ENCODE peak calls at places on chromosomes 3 and 15, in seven cellular contexts. Y, P, C, E, J, I and O are unnamed samples.

GRCh38 chr15:40217166-40217785 is 21.6 kb upstream of the PAK6 start:
- DNase-seq in Y (peak; percentile 10), P (peak; percentile 20), C (peak; percentile 50), E (peak; percentile 90), J (peak; percentile 86), I (peak; percentile 25), O (peak; percentile 65)

GRCh38 chr3:125087768-125088391 is 32.1 kb upstream of the HEG1 start:
- DNase-seq in Y (no peak), P (no peak), C (no peak), E (no peak), J (no peak), I (no peak), O (no peak)

GRCh38 chr3:51845129-51845528 is 16.3 kb upstream of the IQCF2 start:
- DNase-seq in Y (no peak), P (no peak), C (no peak), E (no peak), J (no peak), I (no peak), O (no peak)

GRCh38 chr3:71309342-71309741 is 274.2 kb downstream of the FOXP1 start:
- DNase-seq in Y (no peak), P (no peak), C (no peak), E (no peak), J (no peak), I (no peak), O (peak; percentile 87)

GRCh38 chr3:72375237-72376154 is 472.7 kb downstream of the SHQ1 start:
- DNase-seq in Y (no peak), P (no peak), C (no peak), E (no peak), J (no peak), I (no peak), O (peak; percentile 82)

GRCh38 chr3:183897606-183898384 is 13.1 kb upstream of the PARL start:
- DNase-seq in Y (no peak), P (no peak), C (no peak), E (no peak), J (no peak), I (no peak), O (no peak)

GRCh38 chr3:101643861-101644613 is 32.9 kb downstream of the ZBTB11 start:
- DNase-seq in Y (no peak), P (no peak), C (no peak), E (no peak), J (no peak), I (no peak), O (peak; percentile 58)

GRCh38 chr3:2771711-2772110 is 338.5 kb downstream of the IL5RA start:
- DNase-seq in Y (no peak), P (no peak), C (no peak), E (no peak), J (no peak), I (no peak), O (no peak)

GRCh38 chr3:187186801-187187421 is 10.4 kb upstream of the RTP1 start:
- DNase-seq in Y (peak; percentile 41), P (no peak), C (no peak), E (peak; percentile 57), J (peak; percentile 67), I (no peak), O (no peak)

GRCh38 chr3:71089271-71089670 is 494.3 kb downstream of the FOXP1 start:
- DNase-seq in Y (no peak), P (no peak), C (no peak), E (no peak), J (no peak), I (no peak), O (no peak)

GRCh38 chr3:100748967-100749366 is 39.7 kb downstream of the TFG start:
- DNase-seq in Y (no peak), P (no peak), C (no peak), E (no peak), J (no peak), I (no peak), O (no peak)

GRCh38 chr3:53766706-53767105 is 79.5 kb downstream of the CHDH start:
- DNase-seq in Y (no peak), P (no peak), C (no peak), E (no peak), J (no peak), I (no peak), O (no peak)

GRCh38 chr3:66497982-66498671 is 2.7 kb downstream of the LRIG1 start:
- DNase-seq in Y (no peak), P (no peak), C (no peak), E (no peak), J (no peak), I (no peak), O (no peak)

GRCh38 chr3:8554725-8555621 is 53.4 kb downstream of the LMCD1 start:
- DNase-seq in Y (peak; percentile 56), P (no peak), C (no peak), E (peak; percentile 41), J (peak; percentile 28), I (no peak), O (no peak)

GRCh38 chr3:151538706-151539403 is 78.0 kb upstream of the IGSF10 start:
- DNase-seq in Y (no peak), P (no peak), C (peak; percentile 15), E (no peak), J (peak; percentile 26), I (no peak), O (no peak)

GRCh38 chr3:193673845-193674244 is 80.8 kb downstream of the OPA1 start:
- DNase-seq in Y (no peak), P (no peak), C (no peak), E (peak; percentile 26), J (no peak), I (no peak), O (no peak)

GRCh38 chr15:61750271-61751084 is 309.8 kb downstream of the VPS13C start:
- DNase-seq in Y (no peak), P (no peak), C (no peak), E (peak; percentile 29), J (no peak), I (no peak), O (no peak)

GRCh38 chr3:73255609-73256029 is 194.2 kb downstream of the EBLN2 start:
- DNase-seq in Y (no peak), P (peak; percentile 31), C (peak; percentile 49), E (peak; percentile 75), J (peak; percentile 89), I (no peak), O (no peak)

GRCh38 chr3:126659915-126660886 is 5.3 kb upstream of the TXNRD3 start:
- DNase-seq in Y (no peak), P (no peak), C (no peak), E (peak; percentile 35), J (no peak), I (no peak), O (no peak)

GRCh38 chr3:50155891-50156290 is 767 bp downstream of the SEMA3F start:
- DNase-seq in Y (no peak), P (no peak), C (no peak), E (no peak), J (no peak), I (no peak), O (no peak)
- H3K4me3 ChIP-seq in Y (peak overlapping the region; percentile 79), P (peak overlapping the region; percentile 63), C (peak overlapping the region; percentile 31), E (peak overlapping the region; percentile 52), J (peak overlapping the region; percentile 47), I (no peak overlapping the region), O (no peak overlapping the region)

GRCh38 chr15:58285212-58285920 is 146.4 kb upstream of the LIPC start:
- DNase-seq in Y (no peak), P (no peak), C (no peak), E (peak; percentile 43), J (no peak), I (no peak), O (no peak)

GRCh38 chr15:58287891-58288290 is 143.9 kb upstream of the LIPC start:
- DNase-seq in Y (no peak), P (no peak), C (no peak), E (no peak), J (no peak), I (no peak), O (no peak)

GRCh38 chr15:58286541-58286940 is 145.2 kb upstream of the LIPC start:
- DNase-seq in Y (no peak), P (no peak), C (no peak), E (no peak), J (no peak), I (no peak), O (peak; percentile 57)

GRCh38 chr15:58284293-58284692 is 146.1 kb downstream of the AQP9 start:
- DNase-seq in Y (no peak), P (no peak), C (no peak), E (no peak), J (no peak), I (no peak), O (no peak)

DNA sequence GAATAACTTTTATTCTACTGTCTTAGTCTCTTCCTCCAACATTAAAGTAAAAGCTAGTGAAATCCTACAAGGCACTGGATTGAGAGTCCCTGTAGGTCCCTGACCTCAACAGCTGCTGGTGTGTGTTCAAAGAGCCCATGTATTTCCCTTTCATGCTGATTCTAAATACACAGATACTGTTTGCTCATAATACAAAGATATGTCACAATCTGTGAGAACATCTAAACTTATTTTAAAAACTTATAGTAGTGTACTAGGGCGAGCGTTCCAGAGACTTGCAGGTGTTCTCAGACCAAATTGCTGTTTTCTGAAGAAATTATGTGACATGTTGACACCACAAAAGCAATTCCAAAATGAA is 145.9 kb upstream of the LIPC start:
- DNase-seq in Y (no peak), P (no peak), C (no peak), E (no peak), J (no peak), I (no peak), O (peak; percentile 74)
- H3K4me3 ChIP-seq in Y (no peak overlapping the region), P (no peak overlapping the region), C (no peak overlapping the region), E (no peak overlapping the region), J (no peak overlapping the region), I (no peak overlapping the region), O (no peak overlapping the region)

GRCh38 chr15:36403351-36403750 is 176.1 kb upstream of the CDIN1 start:
- DNase-seq in Y (no peak), P (no peak), C (no peak), E (no peak), J (no peak), I (no peak), O (no peak)

GRCh38 chr15:36400936-36401585 is 178.4 kb upstream of the CDIN1 start:
- DNase-seq in Y (no peak), P (no peak), C (no peak), E (no peak), J (no peak), I (no peak), O (no peak)

GRCh38 chr15:36398212-36398611 is 181.2 kb upstream of the CDIN1 start:
- DNase-seq in Y (no peak), P (no peak), C (no peak), E (no peak), J (no peak), I (no peak), O (no peak)

GRCh38 chr15:36399276-36399675 is 180.2 kb upstream of the CDIN1 start:
- DNase-seq in Y (no peak), P (no peak), C (no peak), E (no peak), J (no peak), I (no peak), O (no peak)

DNA sequence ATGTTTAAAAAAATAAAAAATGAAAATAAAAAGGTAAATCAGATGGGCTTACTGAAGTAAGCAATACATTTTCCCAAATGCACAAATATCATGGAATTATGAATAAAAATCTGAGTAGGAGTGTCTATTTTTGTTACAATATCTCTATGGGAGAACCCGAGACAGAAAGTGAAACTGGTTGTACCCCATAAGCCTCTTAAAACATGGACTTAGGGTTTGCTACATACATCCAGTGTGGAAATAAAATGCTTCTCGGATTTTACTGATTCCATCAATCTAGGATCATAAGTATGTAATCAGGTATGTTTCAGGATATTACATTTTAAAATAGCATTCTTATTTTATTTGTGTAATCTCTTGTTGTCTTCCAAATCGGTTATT is 177.8 kb upstream of the CDIN1 start:
- DNase-seq in Y (no peak), P (no peak), C (no peak), E (no peak), J (no peak), I (no peak), O (no peak)
- H3K4me3 ChIP-seq in Y (no peak overlapping the region), P (no peak overlapping the region), C (no peak overlapping the region), E (no peak overlapping the region), J (no peak overlapping the region), I (no peak overlapping the region), O (no peak overlapping the region)

GRCh38 chr3:22392286-22392685 is 641.3 kb upstream of the ZNF385D start:
- DNase-seq in Y (no peak), P (no peak), C (no peak), E (no peak), J (no peak), I (no peak), O (no peak)
- H3K4me3 ChIP-seq in Y (no peak overlapping the region), P (no peak overlapping the region), C (no peak overlapping the region), E (no peak overlapping the region), J (no peak overlapping the region), I (no peak overlapping the region), O (no peak overlapping the region)